ENCODE peak calls at places on chromosomes 1 and 21, in six cellular contexts. T, Y, O, X, D and I are unnamed samples. For H3K36me3, the result is how much of the 10 kb centered on the place peaks cover.

GRCh38 chr1:24793762-24794161 is 48.5 kb downstream of the CLIC4 start:
- DNase-seq in O (no peak), Y (no peak), T (no peak), X (peak), D (no peak), I (no peak)

GRCh38 chr1:41726899-41727748 is 191.6 kb downstream of the HIVEP3 start:
- DNase-seq in T (no peak), Y (peak), D (peak), X (peak), O (peak), I (peak)

GRCh38 chr21:31203371-31204054 is 140.5 kb downstream of the TIAM1 start:
- DNase-seq in Y (no peak), T (no peak), O (no peak), D (no peak), X (no peak), I (no peak)

GRCh38 chr1:183227963-183228649 is 42.0 kb downstream of the LAMC2 start:
- DNase-seq in Y (peak), D (peak), O (no peak), T (peak), X (peak), I (peak)

GRCh38 chr1:189657715-189658114 is 819.9 kb downstream of the BRINP3 start:
- DNase-seq in T (no peak), D (no peak), X (no peak), Y (no peak), O (no peak), I (no peak)

GRCh38 chr1:212635141-212635601 is 26.6 kb downstream of the ATF3 start:
- DNase-seq in O (no peak), D (no peak), X (no peak), T (no peak), Y (no peak), I (peak)

GRCh38 chr1:100734716-100735115 is 15.2 kb downstream of the VCAM1 start:
- DNase-seq in T (no peak), D (no peak), Y (no peak), X (no peak), O (no peak), I (no peak)

GRCh38 chr1:95023399-95024050 is 49.2 kb downstream of the ALG14 start:
- DNase-seq in D (no peak), X (no peak), Y (no peak), O (no peak), T (no peak), I (no peak)

GRCh38 chr1:181044449-181044966 is 10.7 kb downstream of the MR1 start:
- DNase-seq in T (no peak), Y (peak), D (no peak), O (no peak), X (peak), I (no peak)

GRCh38 chr1:209723265-209723664 is 18.6 kb downstream of the HSD11B1 start:
- DNase-seq in Y (no peak), X (no peak), O (no peak), T (no peak), D (no peak), I (no peak)

GRCh38 chr1:157390646-157391045 is 161.7 kb downstream of the FCRL5 start:
- DNase-seq in D (no peak), T (no peak), Y (no peak), X (no peak), O (no peak), I (no peak)

GRCh38 chr1:169890761-169891538 is 2.7 kb downstream of the SCYL3 start:
- DNase-seq in O (no peak), X (no peak), T (no peak), Y (no peak), D (no peak), I (peak)

GRCh38 chr1:39230261-39231190 is 26.0 kb downstream of the MACF1 start:
- DNase-seq in Y (no peak), T (no peak), X (no peak), O (no peak), D (peak), I (peak)

GRCh38 chr1:32077451-32077850 is 4.7 kb downstream of the TMEM39B start:
- DNase-seq in D (no peak), O (no peak), X (no peak), T (no peak), Y (no peak), I (no peak)

GRCh38 chr21:39518055-39518844 is 66.5 kb downstream of the SH3BGR start:
- DNase-seq in X (peak), O (no peak), T (peak), Y (peak), D (no peak), I (peak)

GRCh38 chr1:201463071-201463552 is 5.9 kb downstream of the PHLDA3 start:
- DNase-seq in O (no peak), T (no peak), X (no peak), D (no peak), Y (no peak), I (no peak)

GRCh38 chr1:71796044-71796443 is 486.3 kb downstream of the NEGR1 start:
- DNase-seq in Y (no peak), D (no peak), X (no peak), T (no peak), O (no peak), I (no peak)

GRCh38 chr1:223704921-223705878 is 7.1 kb upstream of the CAPN2 start:
- DNase-seq in X (no peak), O (peak), D (no peak), Y (no peak), T (no peak), I (no peak)

GRCh38 chr1:204344665-204345064 is 15.1 kb downstream of the PLEKHA6 start:
- DNase-seq in X (no peak), O (no peak), D (peak), Y (no peak), T (no peak), I (no peak)

GRCh38 chr1:110872745-110873435 is at the start of gene CD53:
- DNase-seq in X (peak), D (peak), Y (peak), T (no peak), O (peak), I (peak)

GRCh38 chr1:48870596-48870995 is 93.9 kb upstream of the BEND5 start:
- DNase-seq in X (peak), Y (peak), O (no peak), T (no peak), D (no peak), I (peak)

GRCh38 chr1:82386365-82387069 is 585.8 kb downstream of the ADGRL2 start:
- DNase-seq in O (no peak), Y (no peak), X (no peak), T (no peak), D (no peak), I (no peak)

GRCh38 chr1:196608401-196609113 is at the start of gene KCNT2:
- DNase-seq in T (peak), Y (no peak), X (no peak), O (peak), D (peak), I (no peak)

GRCh38 chr1:27409669-27410068 is 17.2 kb downstream of the GPR3 start:
- DNase-seq in O (no peak), D (no peak), X (no peak), Y (no peak), T (no peak), I (no peak)

GRCh38 chr1:27410709-27411108 is 18.3 kb downstream of the GPR3 start:
- DNase-seq in X (no peak), D (no peak), T (no peak), Y (no peak), O (no peak), I (no peak)

GRCh38 chr1:27406354-27406665 is 13.9 kb downstream of the GPR3 start:
- DNase-seq in X (no peak), T (no peak), D (no peak), O (no peak), Y (no peak), I (no peak)

GRCh38 chr1:27405074-27405473 is 12.7 kb downstream of the GPR3 start:
- DNase-seq in T (no peak), Y (no peak), D (no peak), X (no peak), O (no peak), I (no peak)

GRCh38 chr1:27408151-27408550 is 15.7 kb downstream of the GPR3 start:
- DNase-seq in O (no peak), D (no peak), T (no peak), Y (no peak), X (no peak), I (no peak)
- H3K36me3 ChIP-seq in O (under half), D (half or more), T (under half), Y (half or more), X (under half), I (half or more)

GRCh38 chr21:45513003-45513706 is 29.1 kb downstream of the SLC19A1 start:
- DNase-seq in D (no peak), O (peak), T (no peak), X (no peak), Y (no peak), I (no peak)

GRCh38 chr21:45515241-45516061 is 26.8 kb downstream of the SLC19A1 start:
- DNase-seq in X (no peak), T (no peak), Y (no peak), D (no peak), O (peak), I (no peak)

GRCh38 chr21:45514311-45515021 is 27.8 kb downstream of the SLC19A1 start:
- DNase-seq in T (no peak), X (no peak), Y (no peak), O (peak), D (no peak), I (no peak)

GRCh38 chr21:45512626-45513002 is 29.6 kb downstream of the SLC19A1 start:
- DNase-seq in T (no peak), Y (no peak), X (no peak), O (peak), D (no peak), I (no peak)

DNA sequence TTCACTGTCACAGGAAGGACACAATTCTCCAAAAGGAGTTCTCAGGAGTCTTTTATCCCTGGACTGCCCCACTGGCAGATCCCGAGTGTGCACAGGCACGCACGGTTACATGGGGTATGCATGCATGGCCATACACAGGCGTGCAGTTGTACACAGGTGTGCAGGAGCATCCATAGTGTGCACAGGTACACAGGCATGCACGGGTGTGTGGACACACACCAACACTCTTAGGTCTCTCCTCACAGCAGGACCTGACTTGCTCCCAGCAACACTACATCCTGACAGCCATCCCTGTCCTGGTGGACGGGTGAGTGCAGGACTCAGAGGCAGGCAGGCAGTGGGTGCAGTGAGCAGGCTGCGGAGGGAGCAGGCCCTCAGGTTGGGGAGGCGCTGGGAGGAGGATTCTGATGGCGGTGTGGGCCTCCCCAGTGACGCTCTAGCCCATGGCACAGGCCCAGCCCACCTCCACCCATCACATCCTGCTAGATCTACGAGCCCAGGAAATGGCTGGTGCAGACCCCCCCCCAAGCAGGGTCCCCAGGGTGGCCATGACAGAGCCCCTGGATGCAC is 28.4 kb downstream of the SLC19A1 start:
- DNase-seq in D (no peak), T (no peak), X (no peak), O (peak), Y (no peak), I (no peak)
- H3K36me3 ChIP-seq in D (under half), T (under half), X (under half), O (under half), Y (half or more), I (under half)

DNA sequence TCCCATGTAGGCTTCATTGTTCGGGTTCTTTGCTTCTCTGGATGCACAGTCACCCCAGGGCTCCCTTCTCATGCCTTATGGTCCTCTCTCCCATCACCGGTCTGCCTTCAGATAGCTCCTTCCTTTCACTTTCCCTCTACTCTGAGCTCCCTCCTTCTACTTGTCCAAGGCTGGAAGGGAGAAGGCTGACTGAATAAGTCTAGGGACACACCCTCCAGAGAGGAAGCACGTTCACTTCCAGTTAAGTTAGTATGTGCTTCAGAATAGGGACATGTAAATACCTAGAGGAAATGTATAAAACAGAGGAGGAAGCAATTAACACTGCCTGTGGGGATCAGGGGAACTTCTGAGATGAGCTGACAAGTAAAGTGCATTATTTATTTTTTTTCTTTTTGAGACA is 23.5 kb downstream of the CXADR start:
- DNase-seq in T (no peak), O (no peak), X (no peak), Y (no peak), D (no peak), I (no peak)
- H3K36me3 ChIP-seq in T (under half), O (under half), X (under half), Y (under half), D (under half), I (under half)

GRCh38 chr21:46217511-46218196 is 10.9 kb downstream of the LSS start:
- DNase-seq in Y (no peak), D (no peak), T (no peak), O (no peak), X (no peak), I (no peak)

GRCh38 chr21:46214478-46215340 is 13.9 kb downstream of the LSS start:
- DNase-seq in Y (no peak), D (peak), T (no peak), O (no peak), X (no peak), I (no peak)

GRCh38 chr21:46213620-46214286 is 14.8 kb downstream of the LSS start:
- DNase-seq in T (no peak), O (no peak), D (peak), X (no peak), Y (no peak), I (no peak)

GRCh38 chr21:46216132-46216747 is 12.3 kb downstream of the LSS start:
- DNase-seq in D (peak), O (no peak), T (no peak), Y (no peak), X (no peak), I (no peak)

GRCh38 chr21:46215436-46216131 is 13.0 kb downstream of the LSS start:
- DNase-seq in Y (no peak), T (no peak), O (no peak), X (no peak), D (peak), I (no peak)
- H3K36me3 ChIP-seq in Y (half or more), T (half or more), O (under half), X (under half), D (half or more), I (under half)

GRCh38 chr1:244412116-244412639 is 39.5 kb downstream of the ADSS2 start:
- DNase-seq in T (no peak), Y (no peak), D (no peak), O (no peak), X (no peak), I (no peak)
- H3K36me3 ChIP-seq in T (under half), Y (half or more), D (half or more), O (under half), X (half or more), I (half or more)

GRCh38 chr1:70295737-70296136 is 58.8 kb downstream of the ANKRD13C start:
- DNase-seq in T (no peak), X (no peak), O (no peak), Y (no peak), D (no peak), I (no peak)
- H3K36me3 ChIP-seq in T (under half), X (under half), O (under half), Y (half or more), D (under half), I (half or more)

GRCh38 chr21:25979845-25980433 is 190.6 kb downstream of the APP start:
- DNase-seq in X (no peak), O (no peak), D (no peak), Y (no peak), T (no peak), I (no peak)

GRCh38 chr21:25977068-25977611 is 193.4 kb downstream of the APP start:
- DNase-seq in X (no peak), T (no peak), Y (no peak), O (no peak), D (no peak), I (no peak)

GRCh38 chr21:25970254-25970930 is 200.2 kb downstream of the APP start:
- DNase-seq in T (no peak), Y (no peak), D (no peak), O (no peak), X (no peak), I (no peak)

GRCh38 chr21:25980710-25981109 is 189.9 kb downstream of the APP start:
- DNase-seq in O (no peak), D (no peak), T (no peak), X (no peak), Y (no peak), I (no peak)

GRCh38 chr21:25974937-25975336 is 195.6 kb downstream of the APP start:
- DNase-seq in T (no peak), O (no peak), X (no peak), Y (no peak), D (no peak), I (no peak)
- H3K36me3 ChIP-seq in T (under half), O (under half), X (under half), Y (under half), D (half or more), I (under half)